ENCODE peak calls at places on chromosomes 4 and X, in nine cellular contexts. O, V, I, R, B, M, X, H and F are unnamed samples.

GRCh38 chrX:148811236-148811635 is 310.8 kb downstream of the AFF2 start:
- DNase-seq in I (peak), X (no peak), M (no peak), H (peak), V (no peak), O (no peak), R (no peak), B (no peak), F (no peak)

GRCh38 chr4:89562715-89563114 is 255.1 kb upstream of the GPRIN3 start:
- DNase-seq in I (no peak), B (no peak), M (no peak), V (no peak), X (no peak), R (no peak), O (no peak), H (peak), F (no peak)

GRCh38 chrX:108022491-108023089 is 22.3 kb upstream of the VSIG1 start:
- DNase-seq in V (no peak), B (no peak), O (no peak), I (no peak), X (no peak), M (no peak), H (peak), R (no peak), F (no peak)

GRCh38 chr4:5019796-5020195 is 538 bp upstream of the CYTL1 start:
- DNase-seq in X (no peak), R (no peak), I (no peak), V (no peak), H (no peak), B (no peak), O (no peak), M (no peak), F (no peak)

GRCh38 chr4:121711263-121712000 is 14.7 kb upstream of the ANXA5 start:
- DNase-seq in V (no peak), I (peak), M (peak), R (peak), O (peak), X (no peak), B (peak), H (peak), F (peak)

GRCh38 chr4:75089206-75089605 is 156.3 kb downstream of the PARM1 start:
- DNase-seq in V (no peak), O (no peak), M (no peak), B (no peak), R (no peak), X (no peak), I (no peak), H (no peak), F (no peak)

GRCh38 chrX:23365541-23365940 is 30.9 kb downstream of the PTCHD1 start:
- DNase-seq in X (no peak), R (no peak), B (no peak), M (no peak), I (no peak), V (no peak), O (no peak), H (no peak), F (no peak)

GRCh38 chr4:98544818-98545399 is 113.5 kb downstream of the TSPAN5 start:
- DNase-seq in R (no peak), M (no peak), H (no peak), B (no peak), X (no peak), V (no peak), I (no peak), O (no peak), F (peak)

GRCh38 chr4:183798249-183798920 is 106.7 kb upstream of the STOX2 start:
- DNase-seq in R (no peak), H (no peak), M (no peak), I (no peak), V (no peak), B (no peak), O (no peak), X (no peak), F (no peak)

GRCh38 chr4:173489514-173489913 is 40.5 kb downstream of the HAND2 start:
- DNase-seq in R (no peak), H (peak), I (peak), B (peak), O (no peak), M (no peak), V (no peak), X (no peak), F (no peak)

GRCh38 chrX:19793471-19793870 is 93.9 kb downstream of the SH3KBP1 start:
- DNase-seq in V (no peak), I (peak), O (no peak), H (no peak), B (no peak), X (no peak), R (no peak), M (no peak), F (no peak)

GRCh38 chrX:25004485-25005032 is 11.2 kb downstream of the ARX start:
- DNase-seq in B (no peak), X (no peak), M (no peak), R (no peak), I (no peak), O (no peak), V (no peak), H (no peak), F (no peak)

GRCh38 chrX:111167334-111167733 is 71.3 kb downstream of the PAK3 start:
- DNase-seq in X (no peak), H (no peak), B (no peak), V (no peak), I (no peak), R (no peak), M (no peak), O (no peak), F (no peak)

GRCh38 chr4:123166023-123166422 is 230.6 kb upstream of the SPRY1 start:
- DNase-seq in B (no peak), X (no peak), I (no peak), V (no peak), H (no peak), O (no peak), M (no peak), R (no peak), F (no peak)

GRCh38 chr4:98659106-98659592 is 738 bp upstream of the TSPAN5 start:
- DNase-seq in I (peak), B (peak), R (no peak), V (no peak), X (no peak), M (peak), O (no peak), H (peak), F (no peak)

GRCh38 chrX:136608295-136608933 is 39.5 kb upstream of the CD40LG start:
- DNase-seq in O (peak), M (peak), H (peak), B (peak), X (no peak), V (peak), R (peak), I (peak), F (no peak)

GRCh38 chr4:25172964-25173917 is 13.0 kb upstream of the SEPSECS start:
- DNase-seq in V (no peak), M (peak), B (peak), R (peak), X (no peak), O (no peak), I (peak), H (peak), F (no peak)

GRCh38 chr4:135718019-135718418 is 1516.4 kb upstream of the PABPC4L start:
- DNase-seq in V (no peak), O (no peak), H (peak), X (no peak), B (peak), I (no peak), R (no peak), M (no peak), F (no peak)

GRCh38 chr4:75950416-75950815 is 9.6 kb upstream of the NAAA start:
- DNase-seq in V (no peak), H (peak), B (no peak), R (no peak), M (no peak), I (no peak), X (no peak), O (no peak), F (no peak)

GRCh38 chr4:31998807-31999206 is 1278.6 kb downstream of the PCDH7 start:
- DNase-seq in I (no peak), M (peak), X (no peak), B (no peak), O (no peak), H (no peak), V (no peak), R (no peak), F (no peak)

GRCh38 chr4:158929939-158930344 is 161.1 kb downstream of the FNIP2 start:
- DNase-seq in M (no peak), B (no peak), R (no peak), H (no peak), I (peak), O (no peak), X (no peak), V (no peak), F (no peak)

GRCh38 chrX:87299563-87300160 is 217.9 kb upstream of the KLHL4 start:
- DNase-seq in H (peak), M (peak), I (peak), B (peak), X (no peak), O (no peak), V (no peak), R (peak), F (no peak)

GRCh38 chr4:146245899-146246298 is 31.6 kb downstream of the REELD1 start:
- DNase-seq in O (no peak), R (no peak), H (peak), I (peak), X (no peak), M (no peak), B (no peak), V (no peak), F (peak)

GRCh38 chr4:161457906-161458305 is 705.9 kb downstream of the FSTL5 start:
- DNase-seq in H (no peak), O (no peak), V (no peak), I (no peak), B (no peak), X (no peak), M (no peak), R (no peak), F (no peak)

GRCh38 chrX:108397627-108398392 is 40.4 kb downstream of the COL4A6 start:
- DNase-seq in R (no peak), I (peak), X (no peak), B (no peak), O (no peak), V (no peak), H (peak), M (peak), F (no peak)

GRCh38 chrX:49282647-49283011 is 13.0 kb downstream of the PPP1R3F start:
- DNase-seq in M (peak), H (peak), B (peak), O (no peak), R (no peak), X (no peak), I (peak), V (no peak), F (no peak)

GRCh38 chrX:153922932-153923857 is 2.9 kb downstream of the ARHGAP4 start:
- DNase-seq in V (no peak), I (peak), H (peak), M (peak), O (peak), B (peak), R (no peak), X (no peak), F (no peak)

GRCh38 chr4:704198-704891 is 1.3 kb upstream of the PCGF3 start:
- DNase-seq in R (no peak), H (no peak), X (no peak), I (no peak), O (no peak), V (no peak), B (no peak), M (no peak), F (no peak)